ENCODE peak calls at places on chromosomes 16 and 17, in ten cellular contexts. F, Y, A, H, E, W, Q, L, C and R are unnamed samples.

GRCh38 chr17:50466371-50467113 is 2.1 kb downstream of the CHAD start:
- DNase-seq in W (peak), Q (no peak), H (peak), Y (no peak), E (peak), A (no peak), C (no peak), L (no peak), F (no peak), R (no peak)

GRCh38 chr17:28348979-28349378 is 8.3 kb downstream of the POLDIP2 start:
- DNase-seq in A (no peak), L (no peak), H (no peak), E (no peak), W (no peak), F (no peak), C (no peak), Y (no peak), Q (no peak), R (no peak)

GRCh38 chr16:56981729-56982271 is 7.6 kb upstream of the NLRC5 start:
- DNase-seq in Q (no peak), A (no peak), C (no peak), E (no peak), L (no peak), Y (no peak), F (no peak), H (no peak), W (no peak), R (no peak)

GRCh38 chr17:75240394-75241142 is 20.8 kb downstream of the GGA3 start:
- DNase-seq in A (no peak), W (no peak), C (peak), Y (peak), L (peak), H (peak), F (peak), E (no peak), Q (no peak), R (no peak)

GRCh38 chr16:80208015-80208414 is 332.8 kb upstream of the DYNLRB2 start:
- DNase-seq in C (no peak), A (no peak), E (no peak), L (no peak), Y (no peak), W (no peak), Q (no peak), H (no peak), F (peak), R (no peak)

GRCh38 chr16:50284131-50284911 is 18.0 kb downstream of the ADCY7 start:
- DNase-seq in H (no peak), E (no peak), C (no peak), Y (no peak), L (no peak), W (no peak), A (no peak), Q (no peak), F (no peak), R (peak)

GRCh38 chr17:57142925-57143324 is 57.9 kb downstream of the AKAP1 start:
- DNase-seq in F (no peak), A (no peak), Q (peak), H (no peak), W (no peak), L (peak), C (peak), Y (no peak), E (no peak), R (no peak)

GRCh38 chr17:72434991-72435618 is 314.3 kb downstream of the SOX9 start:
- DNase-seq in L (no peak), C (no peak), Q (no peak), H (no peak), Y (no peak), F (peak), A (no peak), E (no peak), W (no peak), R (no peak)

GRCh38 chr17:57875109-57876022 is 25.5 kb upstream of the MRPS23 start:
- DNase-seq in Y (peak), A (peak), E (peak), L (peak), F (peak), H (peak), W (peak), C (peak), Q (peak), R (peak)

GRCh38 chr17:30095507-30096244 is 20.9 kb upstream of the NSRP1 start:
- DNase-seq in H (peak), A (no peak), E (no peak), C (peak), L (peak), F (peak), Q (no peak), Y (peak), W (no peak), R (no peak)

GRCh38 chr17:47802341-47803022 is 19.1 kb downstream of the OSBPL7 start:
- DNase-seq in Y (peak), A (peak), F (peak), W (no peak), C (peak), Q (no peak), L (peak), E (peak), H (peak), R (no peak)

GRCh38 chr17:76726766-76727718 is at the start of gene METTL23:
- DNase-seq in W (peak), F (peak), Q (peak), H (peak), Y (peak), A (peak), E (peak), C (peak), L (peak), R (peak)

GRCh38 chr17:284676-285355 is 67.8 kb downstream of the RPH3AL start:
- DNase-seq in C (no peak), W (peak), E (peak), F (no peak), L (no peak), H (no peak), A (peak), Y (no peak), Q (no peak), R (no peak)

GRCh38 chr17:74485012-74485743 is 18.7 kb downstream of the CD300A start:
- DNase-seq in F (no peak), A (peak), C (no peak), Q (no peak), L (no peak), E (no peak), W (no peak), H (no peak), Y (no peak), R (no peak)

GRCh38 chr16:54443352-54443751 is 156.8 kb upstream of the IRX3 start:
- DNase-seq in Q (no peak), H (no peak), W (no peak), L (no peak), C (no peak), A (no peak), E (no peak), F (no peak), Y (no peak), R (no peak)

GRCh38 chr17:60039509-60040442 is 38.9 kb downstream of the HEATR6 start:
- DNase-seq in C (no peak), W (no peak), A (no peak), L (no peak), Q (no peak), H (no peak), E (no peak), F (no peak), Y (no peak), R (no peak)

GRCh38 chr17:32814837-32815236 is 62.1 kb downstream of the MYO1D start:
- DNase-seq in H (no peak), W (no peak), F (no peak), E (no peak), Y (no peak), A (no peak), L (no peak), Q (no peak), C (no peak), R (no peak)

GRCh38 chr17:17180141-17180603 is 26.0 kb downstream of the PLD6 start:
- DNase-seq in F (no peak), Y (no peak), Q (peak), A (peak), E (peak), H (no peak), L (no peak), W (no peak), C (no peak), R (no peak)

GRCh38 chr16:14600164-14600563 is 29.9 kb downstream of the PARN start:
- DNase-seq in C (peak), L (peak), Q (no peak), F (peak), Y (peak), E (no peak), W (no peak), H (peak), A (no peak), R (no peak)

GRCh38 chr16:57041182-57042156 is 50.9 kb upstream of the CPNE2 start:
- DNase-seq in Y (no peak), W (no peak), A (no peak), E (no peak), C (no peak), Q (no peak), F (no peak), H (no peak), L (no peak), R (no peak)

GRCh38 chr16:67150058-67150832 is 553 bp downstream of the B3GNT9 start:
- DNase-seq in Y (peak), A (peak), C (peak), E (no peak), Q (no peak), W (peak), H (no peak), F (peak), L (peak), R (no peak)

GRCh38 chr17:70787721-70788120 is 618.4 kb downstream of the KCNJ2 start:
- DNase-seq in E (no peak), F (no peak), C (no peak), Y (no peak), A (no peak), L (no peak), Q (no peak), H (no peak), W (no peak), R (no peak)

GRCh38 chr16:29925805-29926674 is at the start of gene KCTD13:
- DNase-seq in H (peak), C (peak), Y (peak), W (peak), F (peak), L (peak), E (peak), A (peak), Q (peak), R (peak)

GRCh38 chr16:68369697-68370096 is 58.9 kb downstream of the PRMT7 start:
- DNase-seq in L (no peak), A (no peak), E (no peak), Q (no peak), W (no peak), C (no peak), Y (no peak), H (no peak), F (no peak), R (no peak)

GRCh38 chr17:76543482-76544122 is 3.8 kb downstream of the PRCD start:
- DNase-seq in W (no peak), Q (no peak), A (no peak), Y (peak), H (no peak), F (no peak), E (no peak), C (no peak), L (peak), R (no peak)

DNA sequence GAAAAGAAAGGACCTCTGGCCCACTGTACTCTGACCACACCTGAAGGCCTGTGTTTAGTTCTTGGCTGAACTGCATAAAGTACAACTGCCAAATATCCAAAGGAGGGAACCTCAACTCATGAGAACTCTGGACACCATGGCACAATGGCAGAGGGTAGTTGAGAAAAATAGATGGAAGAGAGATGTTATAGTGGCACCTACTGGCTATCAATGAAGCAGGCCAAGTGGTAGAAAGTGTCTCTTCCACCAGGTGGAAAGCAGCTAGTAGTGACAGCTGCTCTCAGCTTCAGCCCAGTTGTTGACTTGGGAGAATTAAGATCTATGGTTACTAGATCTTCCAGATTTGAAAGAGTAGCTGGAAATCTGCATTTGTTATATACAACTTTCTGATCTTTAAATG is 3.2 kb downstream of the MED31 start:
- DNase-seq in H (peak), Y (no peak), A (no peak), F (peak), C (no peak), L (no peak), W (no peak), Q (no peak), E (no peak), R (no peak)
- TF ChIP-seq CTCF in H (peak), Y (peak), A (no peak), F (peak), C (peak), L (peak), W (no peak), Q (no peak), E (no peak), R (no peak)

GRCh38 chr17:64941045-64941444 is 21.8 kb upstream of the LRRC37A3 start:
- DNase-seq in W (no peak), A (no peak), E (no peak), Q (no peak), L (no peak), F (no peak), H (no peak), Y (no peak), C (no peak), R (peak)

GRCh38 chr17:64938290-64938689 is 19.0 kb upstream of the LRRC37A3 start:
- DNase-seq in Q (no peak), W (no peak), E (no peak), L (no peak), C (no peak), A (no peak), H (peak), Y (no peak), F (peak), R (no peak)

GRCh38 chr17:64940055-64940454 is 20.8 kb upstream of the LRRC37A3 start:
- DNase-seq in H (peak), L (no peak), Q (no peak), W (no peak), F (peak), Y (no peak), E (no peak), A (peak), C (no peak), R (no peak)

GRCh38 chr17:64941761-64942160 is 22.5 kb upstream of the LRRC37A3 start:
- DNase-seq in C (no peak), Q (no peak), Y (no peak), E (no peak), L (no peak), H (no peak), A (no peak), F (no peak), W (no peak), R (no peak)

GRCh38 chr17:64938925-64939474 is 19.7 kb upstream of the LRRC37A3 start:
- DNase-seq in W (no peak), C (peak), L (peak), Q (peak), E (no peak), F (peak), Y (peak), A (peak), H (peak), R (peak)
- H3K4me3 ChIP-seq in W (no peak), C (no peak), L (no peak), Q (no peak), E (no peak), F (no peak), Y (no peak), A (no peak), H (no peak), R (no peak)

GRCh38 chr16:89629827-89630610 is 16.6 kb downstream of the DPEP1 start:
- DNase-seq in L (no peak), C (no peak), W (no peak), F (no peak), A (no peak), Y (no peak), Q (no peak), E (no peak), H (no peak), R (no peak)
- TF ChIP-seq CTCF in L (no peak), C (no peak), W (no peak), F (no peak), A (no peak), Y (no peak), Q (no peak), E (no peak), H (no peak), R (no peak)

GRCh38 chr16:17301184-17301583 is 169.6 kb downstream of the XYLT1 start:
- DNase-seq in W (no peak), F (no peak), A (no peak), L (no peak), Q (no peak), H (no peak), Y (no peak), E (no peak), C (no peak), R (no peak)
- H3K4me3 ChIP-seq in W (no peak), F (no peak), A (no peak), L (no peak), Q (no peak), H (no peak), Y (no peak), E (no peak), C (no peak), R (no peak)

GRCh38 chr16:58126451-58126968 is 2.7 kb downstream of the CFAP20 start:
- DNase-seq in A (no peak), C (no peak), W (no peak), Q (no peak), E (no peak), F (no peak), L (no peak), Y (no peak), H (no peak), R (no peak)
- TF ChIP-seq CTCF in A (no peak), C (no peak), W (no peak), Q (no peak), E (no peak), F (no peak), L (no peak), Y (no peak), H (no peak), R (no peak)

DNA sequence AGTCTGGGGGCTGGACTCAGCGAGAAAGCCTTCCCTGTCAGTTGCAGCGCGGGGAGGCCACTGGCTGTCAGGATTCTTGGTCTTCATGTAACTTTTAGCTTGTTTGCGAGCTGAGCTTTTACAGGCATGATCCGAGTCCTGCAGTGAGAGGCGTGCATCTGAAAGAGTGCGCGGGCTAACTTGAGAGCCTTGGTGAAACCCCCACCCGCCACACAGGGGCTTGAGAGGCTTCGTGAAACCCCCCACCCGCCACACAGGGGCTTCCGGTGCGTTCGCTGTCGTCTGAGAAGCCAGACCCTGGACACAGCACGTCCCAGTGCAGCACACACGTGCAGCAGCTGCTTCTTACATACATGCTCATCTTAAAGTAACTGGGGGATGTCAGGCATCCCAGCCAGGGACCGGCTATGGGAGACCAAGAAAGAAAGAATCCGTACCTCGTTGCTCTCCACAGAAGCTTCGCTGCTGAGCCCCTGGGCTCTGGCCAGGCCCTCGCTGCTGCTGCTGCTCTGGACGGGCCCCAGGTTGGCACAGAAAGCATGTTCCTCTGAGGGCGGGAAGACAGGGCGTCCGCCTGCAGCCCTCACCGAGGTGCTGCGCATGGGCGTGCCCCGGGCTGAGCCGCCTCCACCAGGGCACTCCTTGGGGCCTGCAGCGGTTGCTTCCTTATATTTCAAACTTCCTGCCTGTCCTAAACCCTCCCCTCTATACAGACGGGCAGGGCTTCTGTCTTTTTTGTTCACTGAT is 7.8 kb downstream of the NUDT16L1 start:
- DNase-seq in A (no peak), E (no peak), F (no peak), H (no peak), Q (peak), W (no peak), L (no peak), Y (no peak), C (no peak), R (no peak)
- H3K4me3 ChIP-seq in A (no peak), E (no peak), F (no peak), H (no peak), Q (no peak), W (no peak), L (no peak), Y (no peak), C (no peak), R (no peak)

GRCh38 chr16:85003076-85003475 is 8.3 kb downstream of the ZDHHC7 start:
- DNase-seq in F (no peak), Q (no peak), L (no peak), H (no peak), E (no peak), C (no peak), W (no peak), Y (no peak), A (no peak), R (no peak)
- TF ChIP-seq CTCF in F (no peak), Q (no peak), L (no peak), H (no peak), E (no peak), C (no peak), W (no peak), Y (no peak), A (no peak), R (no peak)

GRCh38 chr16:87957296-87958069 is 6.2 kb downstream of the BANP start:
- DNase-seq in L (no peak), H (no peak), E (no peak), Q (no peak), F (no peak), Y (no peak), W (no peak), C (no peak), A (no peak), R (no peak)
- H3K4me3 ChIP-seq in L (no peak), H (no peak), E (peak), Q (no peak), F (no peak), Y (no peak), W (no peak), C (no peak), A (no peak), R (no peak)

DNA sequence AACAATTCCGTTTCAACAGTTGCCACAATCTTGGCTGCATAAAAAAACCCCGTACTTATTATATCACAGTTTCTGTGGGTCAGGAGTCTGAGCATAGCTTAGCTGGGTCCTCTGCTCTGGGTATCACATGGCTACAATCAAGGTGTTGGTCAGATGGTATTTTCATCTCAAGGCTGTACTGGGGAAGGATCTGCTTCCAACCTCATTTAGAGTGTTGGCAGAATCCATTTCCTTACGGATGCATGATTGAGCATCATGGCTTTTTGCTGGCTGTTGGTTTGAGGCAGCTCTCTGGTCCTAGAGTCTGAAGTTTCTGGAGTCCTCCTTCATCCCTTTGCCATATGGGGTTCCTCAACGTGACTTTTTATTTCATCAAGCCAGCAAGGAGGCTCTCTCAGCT is 177.0 kb downstream of the HAPSTR1 start:
- DNase-seq in A (no peak), E (no peak), H (no peak), Q (no peak), C (no peak), L (no peak), Y (no peak), F (no peak), W (no peak), R (no peak)
- TF ChIP-seq CTCF in A (no peak), E (no peak), H (no peak), Q (no peak), C (no peak), L (no peak), Y (no peak), F (no peak), W (no peak), R (no peak)

DNA sequence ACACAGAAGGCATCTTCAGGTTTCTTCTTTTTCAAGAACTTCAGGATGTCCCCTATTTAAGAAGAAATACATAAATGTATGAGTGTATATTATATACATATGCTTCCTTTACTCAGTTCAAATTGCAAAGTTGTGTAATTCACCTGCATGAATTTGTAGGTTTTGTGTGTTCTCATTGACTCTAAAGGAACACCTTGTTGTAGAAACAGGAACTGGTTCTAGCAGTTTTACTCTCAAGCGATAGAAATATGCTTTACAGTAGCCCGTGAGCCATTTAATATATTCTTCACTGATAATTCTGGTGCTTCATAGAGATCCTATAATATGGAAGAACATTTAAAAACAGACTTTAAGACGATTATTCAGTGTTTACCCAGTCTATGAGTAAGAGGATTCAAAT is 53.3 kb upstream of the LRRC37A3 start:
- DNase-seq in Q (no peak), L (no peak), C (no peak), E (no peak), F (no peak), W (no peak), Y (no peak), H (no peak), A (no peak), R (no peak)
- H3K4me3 ChIP-seq in Q (no peak), L (no peak), C (no peak), E (no peak), F (no peak), W (no peak), Y (no peak), H (no peak), A (no peak), R (no peak)